ENCODE peak calls at places on chromosomes 16 and 17, in seven cellular contexts. S, G, E, O, Z, R and F are unnamed samples.

GRCh38 chr16:66695935-66696668 is 441 bp downstream of the CMTM4 start:
- DNase-seq in S (peak; percentile 87), G (peak; percentile 3), E (peak; percentile 5), O (no peak), Z (no peak), R (no peak), F (no peak)

GRCh38 chr16:79267146-79267545 is 333.4 kb downstream of the MAF start:
- DNase-seq in S (no peak), G (no peak), E (no peak), O (no peak), Z (no peak), R (no peak), F (no peak)

GRCh38 chr16:77898671-77899211 is 110.4 kb downstream of the VAT1L start:
- DNase-seq in S (no peak), G (no peak), E (no peak), O (peak; percentile 35), Z (peak; percentile 44), R (no peak), F (no peak)

GRCh38 chr17:27551701-27552466 is 79.1 kb upstream of the LGALS9 start:
- DNase-seq in S (no peak), G (no peak), E (no peak), O (peak; percentile 39), Z (no peak), R (no peak), F (no peak)

GRCh38 chr16:15653227-15653626 is 3.2 kb downstream of the NDE1 start:
- DNase-seq in S (no peak), G (no peak), E (no peak), O (peak; percentile 86), Z (no peak), R (no peak), F (no peak)

GRCh38 chr17:27600471-27600870 is 30.5 kb upstream of the LGALS9 start:
- DNase-seq in S (no peak), G (no peak), E (no peak), O (no peak), Z (no peak), R (no peak), F (no peak)

GRCh38 chr17:83194189-83194565 is 114.8 kb downstream of the METRNL start:
- DNase-seq in S (no peak), G (no peak), E (no peak), O (no peak), Z (no peak), R (no peak), F (no peak)

GRCh38 chr16:268141-269053 is 7.3 kb downstream of the RGS11 start:
- DNase-seq in S (no peak), G (no peak), E (no peak), O (no peak), Z (no peak), R (no peak), F (no peak)

GRCh38 chr17:67289174-67289876 is 44.3 kb upstream of the HELZ start:
- DNase-seq in S (peak; percentile 47), G (no peak), E (no peak), O (peak; percentile 82), Z (peak; percentile 76), R (peak; percentile 12), F (no peak)

GRCh38 chr16:50259334-50260205 is 6.8 kb upstream of the ADCY7 start:
- DNase-seq in S (peak; percentile 57), G (no peak), E (no peak), O (peak; percentile 34), Z (no peak), R (no peak), F (no peak)

GRCh38 chr17:79608729-79609039 is 2.2 kb downstream of the RBFOX3 start:
- DNase-seq in S (peak; percentile 79), G (no peak), E (no peak), O (no peak), Z (no peak), R (no peak), F (no peak)

GRCh38 chr16:88524973-88525662 is 45.1 kb upstream of the ZC3H18 start:
- DNase-seq in S (no peak), G (no peak), E (no peak), O (no peak), Z (peak; percentile 43), R (no peak), F (no peak)